ENCODE peak calls at places on chromosomes 5 and 9, in six cellular contexts. One of them, this sample, is unnamed.

GRCh38 chr5:76083555-76084495 is 642 bp downstream of the SV2C start:
- DNase-seq in suprapubic skin: no peak
- DNase-seq in stomach: no peak
- DNase-seq in spleen: peak
- DNase-seq in upper lobe of left lung: no peak
- DNase-seq in Panc1: no peak
- DNase-seq in this sample: no peak

GRCh38 chr5:72412283-72413055 is 92.3 kb downstream of the PTCD2 start:
- DNase-seq in upper lobe of left lung: no peak
- DNase-seq in suprapubic skin: no peak
- DNase-seq in stomach: no peak
- DNase-seq in Panc1: no peak
- DNase-seq in spleen: no peak
- DNase-seq in this sample: no peak

GRCh38 chr9:119137479-119137878 is 231.8 kb downstream of the BRINP1 start:
- DNase-seq in spleen: no peak
- DNase-seq in Panc1: no peak
- DNase-seq in upper lobe of left lung: no peak
- DNase-seq in stomach: no peak
- DNase-seq in suprapubic skin: no peak
- DNase-seq in this sample: no peak

GRCh38 chr9:136847827-136848392 is 1.3 kb upstream of the PHPT1 start:
- DNase-seq in suprapubic skin: peak
- DNase-seq in spleen: peak
- DNase-seq in upper lobe of left lung: peak
- DNase-seq in Panc1: no peak
- DNase-seq in stomach: peak
- DNase-seq in this sample: peak

GRCh38 chr9:132042324-132042723 is 37.3 kb downstream of the MED27 start:
- DNase-seq in stomach: no peak
- DNase-seq in Panc1: peak
- DNase-seq in upper lobe of left lung: no peak
- DNase-seq in spleen: no peak
- DNase-seq in suprapubic skin: no peak
- DNase-seq in this sample: no peak

GRCh38 chr5:178849316-178849715 is 10.4 kb upstream of the ZNF354B start:
- DNase-seq in Panc1: no peak
- DNase-seq in suprapubic skin: no peak
- DNase-seq in stomach: no peak
- DNase-seq in upper lobe of left lung: no peak
- DNase-seq in spleen: no peak
- DNase-seq in this sample: no peak

GRCh38 chr9:6757132-6757987 is at the start of gene KDM4C:
- DNase-seq in spleen: peak
- DNase-seq in suprapubic skin: peak
- DNase-seq in upper lobe of left lung: peak
- DNase-seq in stomach: peak
- DNase-seq in Panc1: peak
- DNase-seq in this sample: peak

GRCh38 chr5:856531-857425 is 6.0 kb upstream of the ZDHHC11 start:
- DNase-seq in spleen: peak
- DNase-seq in stomach: no peak
- DNase-seq in Panc1: no peak
- DNase-seq in upper lobe of left lung: no peak
- DNase-seq in suprapubic skin: no peak
- DNase-seq in this sample: peak

GRCh38 chr5:173954671-173955605 is 34.0 kb upstream of the C5orf47 start:
- DNase-seq in suprapubic skin: no peak
- DNase-seq in stomach: no peak
- DNase-seq in spleen: no peak
- DNase-seq in Panc1: peak
- DNase-seq in upper lobe of left lung: no peak
- DNase-seq in this sample: peak

GRCh38 chr9:106921341-106921899 is 58.5 kb downstream of the ZNF462 start:
- DNase-seq in upper lobe of left lung: peak
- DNase-seq in Panc1: no peak
- DNase-seq in stomach: no peak
- DNase-seq in spleen: no peak
- DNase-seq in suprapubic skin: no peak
- DNase-seq in this sample: no peak

GRCh38 chr5:111337688-111338087 is 113.5 kb downstream of the CAMK4 start:
- DNase-seq in spleen: no peak
- DNase-seq in stomach: no peak
- DNase-seq in Panc1: no peak
- DNase-seq in suprapubic skin: no peak
- DNase-seq in upper lobe of left lung: no peak
- DNase-seq in this sample: no peak

GRCh38 chr9:125747053-125747764 is at the start of gene PBX3:
- DNase-seq in stomach: peak
- DNase-seq in upper lobe of left lung: peak
- DNase-seq in suprapubic skin: no peak
- DNase-seq in spleen: peak
- DNase-seq in Panc1: no peak
- DNase-seq in this sample: peak

GRCh38 chr5:180366303-180366702 is 13.2 kb upstream of the GFPT2 start:
- DNase-seq in spleen: no peak
- DNase-seq in Panc1: no peak
- DNase-seq in upper lobe of left lung: no peak
- DNase-seq in stomach: no peak
- DNase-seq in suprapubic skin: no peak
- DNase-seq in this sample: no peak

GRCh38 chr5:57784106-57784505 is 301.5 kb upstream of the ACTBL2 start:
- DNase-seq in stomach: no peak
- DNase-seq in Panc1: no peak
- DNase-seq in spleen: no peak
- DNase-seq in upper lobe of left lung: no peak
- DNase-seq in suprapubic skin: no peak
- DNase-seq in this sample: no peak
- TF ChIP-seq CTCF in stomach: no peak
- TF ChIP-seq CTCF in Panc1: no peak
- TF ChIP-seq CTCF in spleen: no peak
- TF ChIP-seq CTCF in upper lobe of left lung: no peak
- TF ChIP-seq CTCF in suprapubic skin: no peak
- TF ChIP-seq CTCF in this sample: no peak

GRCh38 chr5:133225671-133226152 is 173.9 kb downstream of the HSPA4 start:
- DNase-seq in suprapubic skin: no peak
- DNase-seq in spleen: no peak
- DNase-seq in Panc1: no peak
- DNase-seq in upper lobe of left lung: no peak
- DNase-seq in stomach: no peak
- DNase-seq in this sample: peak
- TF ChIP-seq POLR2AphosphoS5 in suprapubic skin: no peak
- TF ChIP-seq POLR2AphosphoS5 in spleen: no peak
- TF ChIP-seq POLR2AphosphoS5 in Panc1: no peak
- TF ChIP-seq POLR2AphosphoS5 in upper lobe of left lung: no peak
- TF ChIP-seq POLR2AphosphoS5 in stomach: no peak
- TF ChIP-seq POLR2AphosphoS5 in this sample: peak

GRCh38 chr5:123549256-123549904 is 37.4 kb downstream of the CSNK1G3 start:
- DNase-seq in Panc1: no peak
- DNase-seq in suprapubic skin: no peak
- DNase-seq in spleen: no peak
- DNase-seq in upper lobe of left lung: no peak
- DNase-seq in stomach: no peak
- DNase-seq in this sample: no peak

GRCh38 chr5:123543438-123543837 is 31.5 kb downstream of the CSNK1G3 start:
- DNase-seq in stomach: no peak
- DNase-seq in spleen: no peak
- DNase-seq in suprapubic skin: no peak
- DNase-seq in upper lobe of left lung: no peak
- DNase-seq in Panc1: no peak
- DNase-seq in this sample: no peak

GRCh38 chr5:123540534-123540933 is 28.6 kb downstream of the CSNK1G3 start:
- DNase-seq in spleen: no peak
- DNase-seq in suprapubic skin: no peak
- DNase-seq in stomach: no peak
- DNase-seq in Panc1: no peak
- DNase-seq in upper lobe of left lung: no peak
- DNase-seq in this sample: no peak

GRCh38 chr5:123546657-123547056 is 34.7 kb downstream of the CSNK1G3 start:
- DNase-seq in spleen: no peak
- DNase-seq in suprapubic skin: no peak
- DNase-seq in Panc1: no peak
- DNase-seq in stomach: no peak
- DNase-seq in upper lobe of left lung: no peak
- DNase-seq in this sample: no peak

GRCh38 chr5:123545506-123545905 is 33.5 kb downstream of the CSNK1G3 start:
- DNase-seq in upper lobe of left lung: no peak
- DNase-seq in stomach: no peak
- DNase-seq in suprapubic skin: no peak
- DNase-seq in spleen: no peak
- DNase-seq in Panc1: peak
- DNase-seq in this sample: no peak
- TF ChIP-seq CTCF in upper lobe of left lung: no peak
- TF ChIP-seq CTCF in stomach: peak
- TF ChIP-seq CTCF in suprapubic skin: no peak
- TF ChIP-seq CTCF in spleen: no peak
- TF ChIP-seq CTCF in Panc1: peak
- TF ChIP-seq CTCF in this sample: peak

DNA sequence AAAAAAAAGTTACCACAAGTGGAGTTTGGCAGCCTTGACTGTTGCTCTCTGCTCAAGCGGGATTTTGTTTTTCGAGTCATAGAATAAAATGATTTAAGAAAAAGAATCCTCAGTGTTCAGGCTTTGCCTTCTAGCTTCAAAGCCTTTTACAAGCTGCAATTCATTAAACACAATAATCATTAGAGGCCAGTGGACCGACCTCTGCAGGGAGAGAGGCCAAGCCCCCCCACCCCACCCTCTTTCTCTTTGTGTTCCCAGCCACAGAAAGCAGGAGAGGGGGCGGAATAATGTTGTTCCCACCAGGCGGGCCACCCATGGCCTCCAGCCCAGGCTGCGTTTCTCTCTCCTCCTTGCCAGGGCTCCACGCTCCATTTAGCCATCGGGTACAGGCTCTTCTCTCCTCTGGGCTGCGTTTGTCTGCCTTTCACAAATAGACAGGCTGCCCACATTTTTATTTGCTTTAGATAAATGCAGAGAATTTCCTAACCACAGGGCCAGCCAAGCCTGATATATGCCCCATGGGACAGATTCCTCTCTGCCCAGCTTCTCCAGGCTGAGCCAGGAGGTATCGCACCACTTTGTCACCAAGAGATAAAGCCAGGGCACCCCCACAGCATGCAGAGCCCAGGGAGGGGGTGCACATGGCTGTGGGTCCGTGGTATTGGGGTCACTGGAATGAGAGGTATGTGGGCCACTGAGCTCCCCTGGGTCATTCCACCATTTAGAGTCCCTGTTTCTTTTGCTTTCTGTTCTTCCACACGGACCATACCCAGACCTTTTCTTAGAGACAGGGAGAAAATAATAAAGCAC is 318.8 kb downstream of the PIK3R1 start:
- DNase-seq in suprapubic skin: no peak
- DNase-seq in spleen: no peak
- DNase-seq in Panc1: no peak
- DNase-seq in stomach: peak
- DNase-seq in upper lobe of left lung: no peak
- DNase-seq in this sample: no peak
- TF ChIP-seq POLR2AphosphoS5 in suprapubic skin: no peak
- TF ChIP-seq POLR2AphosphoS5 in spleen: no peak
- TF ChIP-seq POLR2AphosphoS5 in Panc1: no peak
- TF ChIP-seq POLR2AphosphoS5 in stomach: peak
- TF ChIP-seq POLR2AphosphoS5 in upper lobe of left lung: no peak
- TF ChIP-seq POLR2AphosphoS5 in this sample: no peak

GRCh38 chr9:116310212-116310611 is 156.6 kb downstream of the PAPPA start:
- DNase-seq in stomach: no peak
- DNase-seq in suprapubic skin: no peak
- DNase-seq in upper lobe of left lung: no peak
- DNase-seq in spleen: no peak
- DNase-seq in Panc1: no peak
- DNase-seq in this sample: no peak

GRCh38 chr9:116317503-116317902 is 163.9 kb downstream of the PAPPA start:
- DNase-seq in upper lobe of left lung: no peak
- DNase-seq in Panc1: no peak
- DNase-seq in stomach: no peak
- DNase-seq in spleen: no peak
- DNase-seq in suprapubic skin: no peak
- DNase-seq in this sample: no peak

GRCh38 chr9:116312221-116312620 is 158.6 kb downstream of the PAPPA start:
- DNase-seq in upper lobe of left lung: no peak
- DNase-seq in Panc1: no peak
- DNase-seq in spleen: no peak
- DNase-seq in suprapubic skin: no peak
- DNase-seq in stomach: no peak
- DNase-seq in this sample: no peak

GRCh38 chr9:116316231-116316630 is 162.6 kb downstream of the PAPPA start:
- DNase-seq in upper lobe of left lung: no peak
- DNase-seq in spleen: no peak
- DNase-seq in stomach: no peak
- DNase-seq in suprapubic skin: no peak
- DNase-seq in Panc1: no peak
- DNase-seq in this sample: no peak

DNA sequence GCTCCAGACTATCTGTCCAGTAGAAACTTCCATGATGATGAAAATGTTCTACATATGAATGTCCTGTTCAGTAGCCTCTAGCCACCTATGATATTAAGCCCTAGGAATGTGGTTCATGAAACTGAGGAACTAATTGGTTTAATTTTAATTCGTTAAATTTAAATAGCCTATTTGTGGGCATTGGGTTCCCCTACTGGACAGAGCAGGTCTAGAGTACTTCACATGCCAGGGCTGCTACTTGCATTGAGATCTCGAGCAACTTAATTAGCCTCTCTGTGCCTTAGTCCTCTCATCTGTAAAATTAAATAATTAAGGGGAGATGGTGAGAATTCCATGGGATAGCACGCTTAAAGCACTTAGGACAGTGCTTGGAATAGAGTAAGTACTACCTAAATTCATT is 160.0 kb downstream of the PAPPA start:
- DNase-seq in stomach: no peak
- DNase-seq in spleen: no peak
- DNase-seq in suprapubic skin: no peak
- DNase-seq in Panc1: no peak
- DNase-seq in upper lobe of left lung: no peak
- DNase-seq in this sample: no peak
- TF ChIP-seq CTCF in stomach: no peak
- TF ChIP-seq CTCF in spleen: no peak
- TF ChIP-seq CTCF in suprapubic skin: no peak
- TF ChIP-seq CTCF in Panc1: no peak
- TF ChIP-seq CTCF in upper lobe of left lung: no peak
- TF ChIP-seq CTCF in this sample: no peak

DNA sequence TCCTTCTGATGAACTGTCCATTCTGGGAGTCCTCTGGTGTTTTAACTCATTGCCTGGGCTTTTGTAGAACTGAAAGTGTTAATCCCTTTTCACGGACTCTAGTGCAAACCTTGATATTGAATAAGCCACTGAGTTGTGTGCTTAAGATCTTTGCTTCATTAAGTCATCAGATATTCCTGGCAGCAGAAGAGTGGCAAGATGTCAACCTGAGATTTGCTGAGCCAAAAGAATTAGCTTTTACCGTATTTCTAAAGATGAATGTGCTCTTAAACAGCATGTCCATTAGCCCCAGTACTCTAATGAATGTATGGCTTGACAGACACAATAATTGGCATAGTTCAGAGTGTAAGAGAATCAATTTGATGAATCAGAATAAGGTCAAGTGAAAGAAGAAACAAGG is 87.2 kb upstream of the CDH6 start:
- DNase-seq in suprapubic skin: no peak
- DNase-seq in upper lobe of left lung: no peak
- DNase-seq in stomach: no peak
- DNase-seq in Panc1: no peak
- DNase-seq in spleen: no peak
- DNase-seq in this sample: no peak
- TF ChIP-seq POLR2AphosphoS5 in suprapubic skin: no peak
- TF ChIP-seq POLR2AphosphoS5 in upper lobe of left lung: no peak
- TF ChIP-seq POLR2AphosphoS5 in stomach: no peak
- TF ChIP-seq POLR2AphosphoS5 in Panc1: no peak
- TF ChIP-seq POLR2AphosphoS5 in spleen: no peak
- TF ChIP-seq POLR2AphosphoS5 in this sample: no peak

GRCh38 chr9:21017092-21017491 is 14.3 kb downstream of the HACD4 start:
- DNase-seq in Panc1: no peak
- DNase-seq in stomach: no peak
- DNase-seq in spleen: no peak
- DNase-seq in upper lobe of left lung: no peak
- DNase-seq in suprapubic skin: no peak
- DNase-seq in this sample: no peak
- TF ChIP-seq CTCF in Panc1: no peak
- TF ChIP-seq CTCF in stomach: no peak
- TF ChIP-seq CTCF in spleen: no peak
- TF ChIP-seq CTCF in upper lobe of left lung: no peak
- TF ChIP-seq CTCF in suprapubic skin: no peak
- TF ChIP-seq CTCF in this sample: no peak

This sample was measured in sigmoid colon.